ENCODE peak calls at places on chromosomes 4 and X, in ten cellular contexts. One of them, this sample, is unnamed. For H3K36me3, the result is how much of the 10 kb centered on the place peaks cover.

GRCh38 chrX:117274943-117275342 is 812.2 kb upstream of the CT83 start:
- DNase-seq in psoas muscle: no peak
- DNase-seq in fibroblast of lung: no peak
- DNase-seq in A673: no peak
- DNase-seq in heart left ventricle: no peak
- DNase-seq in CD4-positive, alpha-beta memory T cell: no peak
- DNase-seq in right lobe of liver: no peak
- DNase-seq in transverse colon: no peak
- DNase-seq in GM23248: no peak
- DNase-seq in esophagus squamous epithelium: no peak
- DNase-seq in this sample: no peak

GRCh38 chr4:159117564-159117963 is 14.7 kb downstream of the RAPGEF2 start:
- DNase-seq in esophagus squamous epithelium: no peak
- DNase-seq in psoas muscle: no peak
- DNase-seq in transverse colon: no peak
- DNase-seq in CD4-positive, alpha-beta memory T cell: no peak
- DNase-seq in GM23248: no peak
- DNase-seq in fibroblast of lung: no peak
- DNase-seq in right lobe of liver: no peak
- DNase-seq in heart left ventricle: no peak
- DNase-seq in A673: no peak
- DNase-seq in this sample: no peak

GRCh38 chrX:68433155-68433980 is at the start of gene OPHN1:
- DNase-seq in esophagus squamous epithelium: no peak
- DNase-seq in heart left ventricle: peak
- DNase-seq in fibroblast of lung: peak
- DNase-seq in A673: peak
- DNase-seq in CD4-positive, alpha-beta memory T cell: no peak
- DNase-seq in right lobe of liver: peak
- DNase-seq in GM23248: peak
- DNase-seq in psoas muscle: peak
- DNase-seq in transverse colon: peak
- DNase-seq in this sample: peak

GRCh38 chr4:139330283-139330682 is 28.0 kb upstream of the NDUFC1 start:
- DNase-seq in esophagus squamous epithelium: no peak
- DNase-seq in A673: no peak
- DNase-seq in psoas muscle: no peak
- DNase-seq in GM23248: no peak
- DNase-seq in heart left ventricle: no peak
- DNase-seq in fibroblast of lung: no peak
- DNase-seq in CD4-positive, alpha-beta memory T cell: no peak
- DNase-seq in right lobe of liver: no peak
- DNase-seq in transverse colon: no peak
- DNase-seq in this sample: no peak

GRCh38 chr4:121484633-121485032 is 103.8 kb upstream of the QRFPR start:
- DNase-seq in right lobe of liver: no peak
- DNase-seq in transverse colon: no peak
- DNase-seq in A673: peak
- DNase-seq in GM23248: peak
- DNase-seq in heart left ventricle: no peak
- DNase-seq in CD4-positive, alpha-beta memory T cell: no peak
- DNase-seq in psoas muscle: no peak
- DNase-seq in esophagus squamous epithelium: no peak
- DNase-seq in fibroblast of lung: peak
- DNase-seq in this sample: no peak

GRCh38 chrX:79413009-79413408 is 45.9 kb upstream of the ITM2A start:
- DNase-seq in right lobe of liver: no peak
- DNase-seq in transverse colon: no peak
- DNase-seq in psoas muscle: no peak
- DNase-seq in fibroblast of lung: no peak
- DNase-seq in A673: peak
- DNase-seq in esophagus squamous epithelium: no peak
- DNase-seq in GM23248: peak
- DNase-seq in CD4-positive, alpha-beta memory T cell: peak
- DNase-seq in heart left ventricle: no peak
- DNase-seq in this sample: no peak

GRCh38 chr4:108574402-108574801 is 46.0 kb upstream of the RPL34 start:
- DNase-seq in GM23248: no peak
- DNase-seq in transverse colon: no peak
- DNase-seq in psoas muscle: no peak
- DNase-seq in right lobe of liver: no peak
- DNase-seq in A673: no peak
- DNase-seq in CD4-positive, alpha-beta memory T cell: no peak
- DNase-seq in esophagus squamous epithelium: no peak
- DNase-seq in heart left ventricle: no peak
- DNase-seq in fibroblast of lung: no peak
- DNase-seq in this sample: no peak

GRCh38 chr4:6478546-6479220 is 6.3 kb upstream of the PPP2R2C start:
- DNase-seq in esophagus squamous epithelium: no peak
- DNase-seq in CD4-positive, alpha-beta memory T cell: no peak
- DNase-seq in GM23248: no peak
- DNase-seq in A673: no peak
- DNase-seq in right lobe of liver: no peak
- DNase-seq in psoas muscle: no peak
- DNase-seq in transverse colon: no peak
- DNase-seq in fibroblast of lung: no peak
- DNase-seq in heart left ventricle: no peak
- DNase-seq in this sample: no peak

GRCh38 chrX:154602226-154602625 is 16.9 kb downstream of the CTAG1B start:
- DNase-seq in GM23248: no peak
- DNase-seq in psoas muscle: no peak
- DNase-seq in CD4-positive, alpha-beta memory T cell: no peak
- DNase-seq in right lobe of liver: no peak
- DNase-seq in transverse colon: no peak
- DNase-seq in fibroblast of lung: no peak
- DNase-seq in heart left ventricle: no peak
- DNase-seq in A673: no peak
- DNase-seq in esophagus squamous epithelium: no peak
- DNase-seq in this sample: peak

GRCh38 chrX:118847676-118848075 is 24.1 kb downstream of the ZCCHC12 start:
- DNase-seq in transverse colon: no peak
- DNase-seq in psoas muscle: no peak
- DNase-seq in esophagus squamous epithelium: no peak
- DNase-seq in GM23248: peak
- DNase-seq in A673: peak
- DNase-seq in CD4-positive, alpha-beta memory T cell: peak
- DNase-seq in right lobe of liver: no peak
- DNase-seq in heart left ventricle: no peak
- DNase-seq in fibroblast of lung: peak
- DNase-seq in this sample: no peak

GRCh38 chr4:158172558-158173258 is at the start of gene GASK1B:
- DNase-seq in right lobe of liver: no peak
- DNase-seq in A673: peak
- DNase-seq in esophagus squamous epithelium: no peak
- DNase-seq in GM23248: peak
- DNase-seq in CD4-positive, alpha-beta memory T cell: no peak
- DNase-seq in transverse colon: peak
- DNase-seq in psoas muscle: no peak
- DNase-seq in heart left ventricle: peak
- DNase-seq in fibroblast of lung: peak
- DNase-seq in this sample: peak

DNA sequence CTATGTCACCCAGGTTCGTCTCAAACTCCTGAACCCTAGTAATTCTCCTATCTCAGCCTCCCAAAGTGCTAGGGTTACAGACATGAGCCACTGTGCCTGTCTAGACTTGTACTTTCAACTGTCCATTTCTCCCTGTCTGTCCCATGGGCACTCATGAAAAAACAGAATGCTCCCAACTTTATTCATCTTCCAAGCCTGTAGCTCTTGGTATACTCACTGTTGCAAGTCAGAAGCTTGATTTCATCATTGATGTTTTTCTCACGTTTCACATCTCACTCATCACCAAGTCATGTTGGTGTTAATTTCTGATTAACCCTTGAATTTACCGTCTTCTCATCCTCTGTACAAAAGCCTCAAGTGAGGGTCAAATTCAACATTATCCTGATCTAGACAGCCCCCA is 7.3 kb upstream of the SRP72 start:
- DNase-seq in GM23248: peak
- DNase-seq in transverse colon: no peak
- DNase-seq in A673: no peak
- DNase-seq in right lobe of liver: no peak
- DNase-seq in heart left ventricle: no peak
- DNase-seq in esophagus squamous epithelium: no peak
- DNase-seq in psoas muscle: no peak
- DNase-seq in fibroblast of lung: no peak
- DNase-seq in CD4-positive, alpha-beta memory T cell: no peak
- DNase-seq in this sample: no peak
- H3K36me3 ChIP-seq in GM23248: half or more
- H3K36me3 ChIP-seq in transverse colon: under half
- H3K36me3 ChIP-seq in A673: half or more
- H3K36me3 ChIP-seq in right lobe of liver: half or more
- H3K36me3 ChIP-seq in heart left ventricle: under half
- H3K36me3 ChIP-seq in esophagus squamous epithelium: half or more
- H3K36me3 ChIP-seq in psoas muscle: half or more
- H3K36me3 ChIP-seq in fibroblast of lung: under half
- H3K36me3 ChIP-seq in CD4-positive, alpha-beta memory T cell: under half
- H3K36me3 ChIP-seq in this sample: under half

GRCh38 chrX:111199505-111199904 is 70.8 kb downstream of the CAPN6 start:
- DNase-seq in right lobe of liver: no peak
- DNase-seq in heart left ventricle: no peak
- DNase-seq in transverse colon: no peak
- DNase-seq in GM23248: no peak
- DNase-seq in CD4-positive, alpha-beta memory T cell: no peak
- DNase-seq in A673: no peak
- DNase-seq in psoas muscle: no peak
- DNase-seq in fibroblast of lung: no peak
- DNase-seq in esophagus squamous epithelium: no peak
- DNase-seq in this sample: no peak

DNA sequence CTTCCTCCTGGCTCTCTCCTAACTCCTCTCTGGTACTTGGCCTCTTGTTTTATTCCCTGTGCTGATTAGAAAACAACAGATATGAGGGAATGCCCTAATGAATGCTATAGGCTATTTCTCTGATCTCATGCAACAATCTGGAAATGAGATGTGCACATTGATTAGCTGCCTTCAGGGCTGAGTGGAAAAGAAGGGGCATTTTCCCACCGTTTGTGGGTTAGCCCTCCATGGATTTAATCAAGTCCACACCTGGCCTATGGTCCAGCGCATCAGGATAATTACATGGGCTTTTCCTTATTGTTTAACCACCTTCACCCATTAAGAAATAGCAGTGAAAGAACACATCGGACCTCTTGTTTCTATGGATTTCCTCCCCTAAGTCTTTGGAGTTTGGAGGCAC is 70.0 kb downstream of the CAPN6 start:
- DNase-seq in heart left ventricle: no peak
- DNase-seq in CD4-positive, alpha-beta memory T cell: no peak
- DNase-seq in transverse colon: no peak
- DNase-seq in GM23248: no peak
- DNase-seq in A673: no peak
- DNase-seq in fibroblast of lung: no peak
- DNase-seq in right lobe of liver: no peak
- DNase-seq in esophagus squamous epithelium: no peak
- DNase-seq in psoas muscle: no peak
- DNase-seq in this sample: no peak
- H3K27ac ChIP-seq in heart left ventricle: no peak
- H3K27ac ChIP-seq in CD4-positive, alpha-beta memory T cell: no peak
- H3K27ac ChIP-seq in transverse colon: no peak
- H3K27ac ChIP-seq in GM23248: no peak
- H3K27ac ChIP-seq in A673: no peak
- H3K27ac ChIP-seq in fibroblast of lung: no peak
- H3K27ac ChIP-seq in right lobe of liver: no peak
- H3K27ac ChIP-seq in esophagus squamous epithelium: no peak
- H3K27ac ChIP-seq in psoas muscle: no peak
- H3K27ac ChIP-seq in this sample: no peak

GRCh38 chr4:2827874-2828751 is 15.5 kb upstream of the ADD1 start:
- DNase-seq in esophagus squamous epithelium: no peak
- DNase-seq in A673: no peak
- DNase-seq in heart left ventricle: peak
- DNase-seq in right lobe of liver: peak
- DNase-seq in CD4-positive, alpha-beta memory T cell: no peak
- DNase-seq in fibroblast of lung: no peak
- DNase-seq in psoas muscle: peak
- DNase-seq in transverse colon: no peak
- DNase-seq in GM23248: no peak
- DNase-seq in this sample: peak
- H3K36me3 ChIP-seq in esophagus squamous epithelium: half or more
- H3K36me3 ChIP-seq in A673: under half
- H3K36me3 ChIP-seq in heart left ventricle: under half
- H3K36me3 ChIP-seq in right lobe of liver: half or more
- H3K36me3 ChIP-seq in CD4-positive, alpha-beta memory T cell: under half
- H3K36me3 ChIP-seq in fibroblast of lung: under half
- H3K36me3 ChIP-seq in psoas muscle: half or more
- H3K36me3 ChIP-seq in transverse colon: under half
- H3K36me3 ChIP-seq in GM23248: under half
- H3K36me3 ChIP-seq in this sample: half or more

GRCh38 chr4:82739292-82740190 is 59.1 kb downstream of the SCD5 start:
- DNase-seq in psoas muscle: peak
- DNase-seq in A673: peak
- DNase-seq in heart left ventricle: peak
- DNase-seq in fibroblast of lung: peak
- DNase-seq in GM23248: peak
- DNase-seq in transverse colon: peak
- DNase-seq in esophagus squamous epithelium: no peak
- DNase-seq in CD4-positive, alpha-beta memory T cell: peak
- DNase-seq in right lobe of liver: peak
- DNase-seq in this sample: peak

GRCh38 chr4:82737354-82737753 is 61.2 kb downstream of the SCD5 start:
- DNase-seq in GM23248: no peak
- DNase-seq in esophagus squamous epithelium: no peak
- DNase-seq in psoas muscle: no peak
- DNase-seq in heart left ventricle: no peak
- DNase-seq in transverse colon: no peak
- DNase-seq in A673: no peak
- DNase-seq in right lobe of liver: no peak
- DNase-seq in fibroblast of lung: no peak
- DNase-seq in CD4-positive, alpha-beta memory T cell: no peak
- DNase-seq in this sample: no peak

DNA sequence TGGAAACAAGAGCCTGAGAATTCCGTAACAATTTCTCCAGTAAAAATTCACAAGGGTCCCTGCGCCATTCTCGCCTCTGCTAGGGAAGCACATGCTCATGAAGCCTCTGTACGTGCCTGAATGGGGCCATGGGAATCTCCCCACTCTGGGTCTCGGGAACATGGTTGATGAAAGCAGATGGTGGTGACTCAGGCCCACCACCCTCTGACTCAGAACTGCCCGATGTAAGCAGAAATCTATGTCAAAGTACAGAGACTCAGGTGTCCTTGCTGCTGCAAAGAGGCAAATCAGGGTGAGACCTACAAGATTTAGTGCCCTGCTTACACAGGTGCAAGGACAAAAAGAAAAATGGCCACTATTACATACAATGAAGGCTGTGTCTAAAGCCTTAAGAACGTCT is 65.0 kb downstream of the SCD5 start:
- DNase-seq in CD4-positive, alpha-beta memory T cell: no peak
- DNase-seq in A673: no peak
- DNase-seq in right lobe of liver: no peak
- DNase-seq in transverse colon: no peak
- DNase-seq in esophagus squamous epithelium: no peak
- DNase-seq in GM23248: peak
- DNase-seq in fibroblast of lung: peak
- DNase-seq in heart left ventricle: no peak
- DNase-seq in psoas muscle: no peak
- DNase-seq in this sample: no peak
- H3K27ac ChIP-seq in CD4-positive, alpha-beta memory T cell: no peak
- H3K27ac ChIP-seq in A673: no peak
- H3K27ac ChIP-seq in right lobe of liver: no peak
- H3K27ac ChIP-seq in transverse colon: no peak
- H3K27ac ChIP-seq in esophagus squamous epithelium: no peak
- H3K27ac ChIP-seq in GM23248: no peak
- H3K27ac ChIP-seq in fibroblast of lung: no peak
- H3K27ac ChIP-seq in heart left ventricle: no peak
- H3K27ac ChIP-seq in psoas muscle: no peak
- H3K27ac ChIP-seq in this sample: no peak